ENCODE peak calls at places on chromosomes 11 and 22, in seven cellular contexts. One of them, this sample, is unnamed.

GRCh38 chr11:128658499-128658898 is 35.4 kb upstream of the FLI1 start:
- DNase-seq in IMR-90: no peak
- DNase-seq in H9: no peak
- DNase-seq in mesenchymal stem cell: no peak
- DNase-seq in H1: no peak
- DNase-seq in neuronal stem cell: no peak
- DNase-seq in trophoblast cell: no peak
- DNase-seq in this sample: no peak

GRCh38 chr11:130655308-130655707 is 206.9 kb downstream of the ADAMTS15 start:
- DNase-seq in IMR-90: no peak
- DNase-seq in H9: no peak
- DNase-seq in mesenchymal stem cell: no peak
- DNase-seq in H1: no peak
- DNase-seq in neuronal stem cell: no peak
- DNase-seq in trophoblast cell: no peak
- DNase-seq in this sample: no peak

GRCh38 chr11:45556851-45557707 is 108.3 kb downstream of the CHST1 start:
- DNase-seq in IMR-90: no peak
- DNase-seq in H9: no peak
- DNase-seq in mesenchymal stem cell: peak
- DNase-seq in H1: no peak
- DNase-seq in neuronal stem cell: no peak
- DNase-seq in trophoblast cell: peak
- DNase-seq in this sample: peak

GRCh38 chr11:121722431-121723256 is 269.9 kb upstream of the SORL1-AS1 start:
- DNase-seq in IMR-90: peak
- DNase-seq in H9: peak
- DNase-seq in mesenchymal stem cell: peak
- DNase-seq in H1: peak
- DNase-seq in neuronal stem cell: peak
- DNase-seq in trophoblast cell: no peak
- DNase-seq in this sample: peak

GRCh38 chr11:46065681-46066080 is 55.6 kb downstream of the PHF21A start:
- DNase-seq in IMR-90: no peak
- DNase-seq in H9: no peak
- DNase-seq in mesenchymal stem cell: no peak
- DNase-seq in H1: no peak
- DNase-seq in neuronal stem cell: no peak
- DNase-seq in trophoblast cell: no peak
- DNase-seq in this sample: no peak

GRCh38 chr11:19426719-19427066 is 185.9 kb upstream of the E2F8 start:
- DNase-seq in IMR-90: no peak
- DNase-seq in H9: no peak
- DNase-seq in mesenchymal stem cell: no peak
- DNase-seq in H1: no peak
- DNase-seq in neuronal stem cell: no peak
- DNase-seq in trophoblast cell: no peak
- DNase-seq in this sample: no peak

GRCh38 chr22:40183029-40183581 is 5.4 kb downstream of the TNRC6B start:
- DNase-seq in IMR-90: peak
- DNase-seq in H9: no peak
- DNase-seq in mesenchymal stem cell: peak
- DNase-seq in H1: no peak
- DNase-seq in neuronal stem cell: no peak
- DNase-seq in trophoblast cell: peak
- DNase-seq in this sample: peak

GRCh38 chr11:120634706-120635105 is 123.2 kb downstream of the GRIK4 start:
- DNase-seq in IMR-90: no peak
- DNase-seq in H9: no peak
- DNase-seq in mesenchymal stem cell: no peak
- DNase-seq in H1: no peak
- DNase-seq in neuronal stem cell: no peak
- DNase-seq in trophoblast cell: no peak
- DNase-seq in this sample: no peak

GRCh38 chr11:10293423-10294288 is at the start of gene SBF2:
- DNase-seq in IMR-90: peak
- DNase-seq in H9: peak
- DNase-seq in mesenchymal stem cell: peak
- DNase-seq in H1: no peak
- DNase-seq in neuronal stem cell: peak
- DNase-seq in trophoblast cell: peak
- DNase-seq in this sample: peak

GRCh38 chr22:44391481-44392445 is 79.0 kb upstream of the SHISAL1 start:
- DNase-seq in IMR-90: no peak
- DNase-seq in H9: peak
- DNase-seq in mesenchymal stem cell: no peak
- DNase-seq in H1: no peak
- DNase-seq in neuronal stem cell: no peak
- DNase-seq in trophoblast cell: no peak
- DNase-seq in this sample: peak

GRCh38 chr22:47437636-47438035 is 675.2 kb downstream of the TBC1D22A start:
- DNase-seq in IMR-90: no peak
- DNase-seq in H9: no peak
- DNase-seq in mesenchymal stem cell: no peak
- DNase-seq in H1: no peak
- DNase-seq in neuronal stem cell: no peak
- DNase-seq in trophoblast cell: no peak
- DNase-seq in this sample: no peak

GRCh38 chr11:8812438-8812837 is 98.6 kb upstream of the AKIP1 start:
- DNase-seq in IMR-90: no peak
- DNase-seq in H9: no peak
- DNase-seq in mesenchymal stem cell: peak
- DNase-seq in H1: no peak
- DNase-seq in neuronal stem cell: no peak
- DNase-seq in trophoblast cell: peak
- DNase-seq in this sample: peak

GRCh38 chr11:10350341-10350740 is 45.5 kb downstream of the ADM start:
- DNase-seq in IMR-90: peak
- DNase-seq in H9: peak
- DNase-seq in mesenchymal stem cell: peak
- DNase-seq in H1: peak
- DNase-seq in neuronal stem cell: no peak
- DNase-seq in trophoblast cell: peak
- DNase-seq in this sample: peak

GRCh38 chr11:68773521-68774187 is 22.3 kb upstream of the TESMIN start:
- DNase-seq in IMR-90: peak
- DNase-seq in H9: no peak
- DNase-seq in mesenchymal stem cell: no peak
- DNase-seq in H1: no peak
- DNase-seq in neuronal stem cell: no peak
- DNase-seq in trophoblast cell: peak
- DNase-seq in this sample: no peak

GRCh38 chr22:33476206-33476605 is 418.0 kb upstream of the SYN3 start:
- DNase-seq in IMR-90: no peak
- DNase-seq in H9: no peak
- DNase-seq in mesenchymal stem cell: peak
- DNase-seq in H1: no peak
- DNase-seq in neuronal stem cell: no peak
- DNase-seq in trophoblast cell: no peak
- DNase-seq in this sample: peak

GRCh38 chr22:17888855-17889254 is 114.6 kb upstream of the BID start:
- DNase-seq in IMR-90: peak
- DNase-seq in H9: peak
- DNase-seq in mesenchymal stem cell: peak
- DNase-seq in H1: no peak
- DNase-seq in neuronal stem cell: no peak
- DNase-seq in trophoblast cell: no peak
- DNase-seq in this sample: peak

GRCh38 chr11:17473071-17473744 is 3.4 kb downstream of the ABCC8 start:
- DNase-seq in IMR-90: peak
- DNase-seq in H9: peak
- DNase-seq in mesenchymal stem cell: peak
- DNase-seq in H1: peak
- DNase-seq in neuronal stem cell: no peak
- DNase-seq in trophoblast cell: no peak
- DNase-seq in this sample: peak

GRCh38 chr11:22304337-22304961 is 33.7 kb upstream of the SLC17A6 start:
- DNase-seq in IMR-90: peak
- DNase-seq in H9: no peak
- DNase-seq in mesenchymal stem cell: peak
- DNase-seq in H1: no peak
- DNase-seq in neuronal stem cell: no peak
- DNase-seq in trophoblast cell: peak
- DNase-seq in this sample: peak

GRCh38 chr22:43136255-43136654 is 6.9 kb downstream of the MCAT start:
- DNase-seq in IMR-90: peak
- DNase-seq in H9: peak
- DNase-seq in mesenchymal stem cell: peak
- DNase-seq in H1: no peak
- DNase-seq in neuronal stem cell: no peak
- DNase-seq in trophoblast cell: peak
- DNase-seq in this sample: peak

GRCh38 chr22:24474221-24474620 is 20.9 kb upstream of the UPB1 start:
- DNase-seq in IMR-90: peak
- DNase-seq in H9: no peak
- DNase-seq in mesenchymal stem cell: peak
- DNase-seq in H1: no peak
- DNase-seq in neuronal stem cell: no peak
- DNase-seq in trophoblast cell: peak
- DNase-seq in this sample: peak

GRCh38 chr11:133934599-133935550 is 21.9 kb downstream of the IGSF9B start:
- DNase-seq in IMR-90: peak
- DNase-seq in H9: no peak
- DNase-seq in mesenchymal stem cell: no peak
- DNase-seq in H1: no peak
- DNase-seq in neuronal stem cell: peak
- DNase-seq in trophoblast cell: peak
- DNase-seq in this sample: peak

DNA sequence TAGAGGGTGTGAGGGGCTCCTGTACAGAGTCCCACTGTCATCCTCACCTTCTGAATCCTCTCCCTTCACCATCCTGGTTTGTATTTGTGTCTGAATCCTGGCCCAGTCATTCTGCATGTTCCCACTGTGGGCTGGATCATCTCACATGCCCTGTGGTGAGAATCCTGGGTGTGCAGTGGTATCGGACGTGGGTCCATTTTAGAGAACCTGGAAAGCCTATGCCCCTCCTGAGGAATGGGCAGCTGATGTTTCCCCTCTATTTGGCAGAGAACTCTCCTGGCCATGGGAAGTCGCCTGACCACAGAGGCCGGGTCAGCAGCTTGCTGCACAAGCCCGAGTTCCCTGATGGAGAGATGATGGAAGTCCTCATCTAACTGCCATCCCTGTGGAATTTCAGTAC is 102.3 kb downstream of the AMOTL1 start:
- DNase-seq in IMR-90: no peak
- DNase-seq in H9: no peak
- DNase-seq in mesenchymal stem cell: no peak
- DNase-seq in H1: no peak
- DNase-seq in neuronal stem cell: no peak
- DNase-seq in trophoblast cell: no peak
- DNase-seq in this sample: no peak
- H3K4ac ChIP-seq in IMR-90: no peak
- H3K4ac ChIP-seq in H9: no peak
- H3K4ac ChIP-seq in mesenchymal stem cell: no peak
- H3K4ac ChIP-seq in H1: no peak
- H3K4ac ChIP-seq in neuronal stem cell: no peak
- H3K4ac ChIP-seq in trophoblast cell: no peak
- H3K4ac ChIP-seq in this sample: no peak

GRCh38 chr11:31847761-31848160 is 36.6 kb upstream of the PAX6 start:
- DNase-seq in IMR-90: no peak
- DNase-seq in H9: no peak
- DNase-seq in mesenchymal stem cell: no peak
- DNase-seq in H1: no peak
- DNase-seq in neuronal stem cell: no peak
- DNase-seq in trophoblast cell: no peak
- DNase-seq in this sample: no peak

GRCh38 chr11:31841435-31841834 is 30.3 kb upstream of the PAX6 start:
- DNase-seq in IMR-90: no peak
- DNase-seq in H9: no peak
- DNase-seq in mesenchymal stem cell: no peak
- DNase-seq in H1: no peak
- DNase-seq in neuronal stem cell: no peak
- DNase-seq in trophoblast cell: no peak
- DNase-seq in this sample: no peak

GRCh38 chr11:31844351-31844750 is 33.2 kb upstream of the PAX6 start:
- DNase-seq in IMR-90: no peak
- DNase-seq in H9: no peak
- DNase-seq in mesenchymal stem cell: no peak
- DNase-seq in H1: no peak
- DNase-seq in neuronal stem cell: no peak
- DNase-seq in trophoblast cell: no peak
- DNase-seq in this sample: no peak
- H3K9ac ChIP-seq in IMR-90: no peak
- H3K9ac ChIP-seq in H9: no peak
- H3K9ac ChIP-seq in mesenchymal stem cell: no peak
- H3K9ac ChIP-seq in H1: no peak
- H3K9ac ChIP-seq in neuronal stem cell: no peak
- H3K9ac ChIP-seq in trophoblast cell: no peak
- H3K9ac ChIP-seq in this sample: no peak

GRCh38 chr22:20776624-20777405 is 2.9 kb downstream of the SERPIND1 start:
- DNase-seq in IMR-90: no peak
- DNase-seq in H9: no peak
- DNase-seq in mesenchymal stem cell: no peak
- DNase-seq in H1: no peak
- DNase-seq in neuronal stem cell: no peak
- DNase-seq in trophoblast cell: no peak
- DNase-seq in this sample: no peak
- H3K18ac ChIP-seq in IMR-90: no peak
- H3K18ac ChIP-seq in H9: no peak
- H3K18ac ChIP-seq in mesenchymal stem cell: no peak
- H3K18ac ChIP-seq in H1: no peak
- H3K18ac ChIP-seq in neuronal stem cell: no peak
- H3K18ac ChIP-seq in trophoblast cell: no peak
- H3K18ac ChIP-seq in this sample: no peak

DNA sequence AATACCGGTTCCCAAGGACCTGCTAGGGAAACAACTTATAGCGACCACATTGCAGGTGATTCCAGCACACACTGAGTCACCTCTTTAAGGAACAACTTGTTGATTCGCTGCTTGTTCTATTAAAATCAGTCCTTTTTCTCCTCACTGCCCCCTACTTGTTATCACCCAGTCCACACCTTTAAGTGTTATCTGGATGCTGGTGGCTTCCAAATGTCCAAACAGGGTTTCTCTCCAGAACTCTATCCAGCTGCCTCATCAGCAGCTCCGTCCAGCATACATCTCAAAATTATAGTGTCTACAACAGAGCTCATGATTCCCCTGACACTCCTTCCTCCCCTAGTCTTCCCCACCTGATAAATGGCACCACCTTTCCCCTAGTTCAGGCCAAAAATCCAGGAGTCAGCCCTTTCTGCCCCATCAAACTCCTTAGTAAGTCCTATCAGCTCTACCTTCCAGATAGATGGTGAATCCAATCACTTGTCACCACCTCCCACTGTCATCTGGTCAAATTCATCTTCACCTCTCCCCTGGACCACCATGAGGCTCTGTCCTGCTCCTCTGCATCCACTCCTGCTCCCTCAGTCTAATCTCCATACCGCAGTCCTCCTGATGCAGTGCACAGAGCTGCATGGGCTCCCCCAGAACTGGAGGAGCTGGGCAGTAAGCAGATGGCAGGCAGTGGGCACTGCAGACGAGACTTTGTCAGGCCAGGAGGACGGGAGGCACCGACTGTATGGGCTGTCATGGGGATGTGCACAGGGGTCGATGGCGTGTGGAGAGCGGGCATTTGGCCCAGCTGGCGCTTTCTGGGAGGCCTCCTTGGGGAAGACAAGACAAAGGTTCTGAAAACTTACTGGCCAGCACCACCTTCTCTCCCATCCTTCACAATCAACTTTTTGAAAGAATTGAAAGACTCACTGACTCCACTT is 19.3 kb downstream of the IL10RA start:
- DNase-seq in IMR-90: no peak
- DNase-seq in H9: no peak
- DNase-seq in mesenchymal stem cell: no peak
- DNase-seq in H1: no peak
- DNase-seq in neuronal stem cell: no peak
- DNase-seq in trophoblast cell: no peak
- DNase-seq in this sample: peak
- H3K4ac ChIP-seq in IMR-90: no peak
- H3K4ac ChIP-seq in H9: no peak
- H3K4ac ChIP-seq in mesenchymal stem cell: no peak
- H3K4ac ChIP-seq in H1: no peak
- H3K4ac ChIP-seq in neuronal stem cell: no peak
- H3K4ac ChIP-seq in trophoblast cell: no peak
- H3K4ac ChIP-seq in this sample: no peak